ENCODE peak calls at places on chromosomes 16 and 17, in five cellular contexts. I, H, B, S and T are unnamed samples.

GRCh38 chr16:9763505-9763904 is 418.7 kb downstream of the GRIN2A start:
- DNase-seq in I (no peak), H (no peak), B (no peak), S (no peak), T (no peak)

GRCh38 chr17:1123397-1124237 is 56.2 kb downstream of the ABR start:
- DNase-seq in I (no peak), H (no peak), B (no peak), S (no peak), T (no peak)

GRCh38 chr16:1540556-1540855 is 7.0 kb downstream of the TMEM204 start:
- DNase-seq in I (no peak), H (no peak), B (no peak), S (no peak), T (no peak)

GRCh38 chr17:55201609-55201932 is 63.2 kb upstream of the HLF start:
- DNase-seq in I (no peak), H (no peak), B (no peak), S (no peak), T (no peak)

GRCh38 chr17:9636501-9636900 is 8.8 kb upstream of the USP43 start:
- DNase-seq in I (no peak), H (no peak), B (no peak), S (no peak), T (no peak)

GRCh38 chr16:90047714-90048346 is 28.6 kb upstream of the DBNDD1 start:
- DNase-seq in I (no peak), H (no peak), B (peak), S (no peak), T (no peak)

GRCh38 chr16:85234310-85235235 is 122.3 kb upstream of the CIBAR2 start:
- DNase-seq in I (peak), H (peak), B (peak), S (no peak), T (no peak)

GRCh38 chr17:74677558-74678466 is 34.9 kb downstream of the CD300LF start:
- DNase-seq in I (no peak), H (no peak), B (peak), S (no peak), T (no peak)

GRCh38 chr17:77288115-77288619 is 147.4 kb downstream of the SEC14L1 start:
- DNase-seq in I (peak), H (no peak), B (peak), S (no peak), T (no peak)

GRCh38 chr17:41329279-41329925 is 13.9 kb upstream of the KRTAP17-1 start:
- DNase-seq in I (peak), H (no peak), B (no peak), S (no peak), T (no peak)

GRCh38 chr16:4661661-4662060 is 31.7 kb upstream of the NUDT16L1 start:
- DNase-seq in I (no peak), H (peak), B (no peak), S (no peak), T (no peak)

GRCh38 chr17:33284022-33284421 is 9.1 kb downstream of the ASIC2 start:
- DNase-seq in I (peak), H (peak), B (no peak), S (no peak), T (no peak)

GRCh38 chr17:2459917-2460271 is 51.8 kb downstream of the METTL16 start:
- DNase-seq in I (no peak), H (no peak), B (no peak), S (no peak), T (no peak)

GRCh38 chr17:43940630-43941029 is 1.6 kb downstream of the PPY start:
- DNase-seq in I (no peak), H (no peak), B (no peak), S (no peak), T (no peak)

GRCh38 chr17:72370819-72371218 is 250.0 kb downstream of the SOX9 start:
- DNase-seq in I (no peak), H (no peak), B (no peak), S (no peak), T (no peak)

GRCh38 chr16:67844441-67844840 is 2.3 kb upstream of the NUTF2 start:
- DNase-seq in I (no peak), H (no peak), B (no peak), S (no peak), T (no peak)

DNA sequence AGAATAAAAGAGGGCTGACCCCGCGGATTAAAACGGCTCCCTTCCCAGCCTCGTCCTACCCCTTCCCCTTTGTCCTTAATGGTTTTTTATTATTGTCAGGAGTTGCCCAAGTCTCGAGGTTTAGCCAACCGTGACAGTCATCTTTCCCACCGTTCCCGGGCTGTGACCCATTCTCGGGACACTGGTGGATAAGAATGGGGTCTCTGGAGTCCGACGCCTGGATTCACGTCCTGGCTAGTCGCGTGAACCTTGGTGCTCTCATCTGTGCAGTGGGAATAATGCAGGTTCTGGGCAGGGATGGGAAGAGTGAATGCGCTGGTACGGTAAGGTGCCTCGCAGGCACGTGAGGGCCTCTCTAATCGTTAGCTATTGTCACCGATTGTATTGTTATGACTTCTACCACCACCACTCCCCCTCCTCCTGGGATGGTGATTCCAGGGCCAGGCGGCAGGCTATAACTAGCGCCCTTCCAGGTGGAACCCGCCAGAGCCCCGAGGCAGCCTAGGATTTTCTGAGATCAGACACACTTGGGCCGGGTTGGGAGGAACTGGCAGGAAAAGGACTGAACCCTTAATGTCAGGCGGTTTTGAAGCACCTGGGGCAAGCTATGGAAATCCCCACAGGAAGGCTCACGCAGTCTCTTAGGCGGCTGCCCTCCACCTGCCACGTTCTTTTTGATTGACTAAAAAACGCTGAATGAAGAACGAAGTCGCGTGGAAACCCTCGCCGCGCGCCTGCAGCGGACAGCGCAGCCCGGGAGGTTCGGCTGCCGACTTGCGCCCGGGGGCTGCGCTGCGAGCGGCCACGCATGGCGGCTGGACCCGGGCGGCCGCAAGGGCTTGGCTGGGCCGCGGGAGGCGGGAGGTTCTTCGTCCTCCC is 2.7 kb downstream of the HS3ST3B1 start:
- DNase-seq in I (no peak), H (no peak), B (no peak), S (no peak), T (no peak)
- H3K4me3 ChIP-seq in I (peak), H (no peak), B (peak), S (peak), T (peak)

GRCh38 chr17:13597723-13598347 is 3.9 kb downstream of the HS3ST3A1 start:
- DNase-seq in I (peak), H (no peak), B (no peak), S (no peak), T (peak)
- TF ChIP-seq CTCF in I (peak), H (no peak), B (peak), S (peak), T (peak)

GRCh38 chr16:87041286-87041685 is 275.9 kb downstream of the C16orf95 start:
- DNase-seq in I (no peak), H (no peak), B (no peak), S (no peak), T (no peak)

GRCh38 chr16:87044031-87044380 is 273.2 kb downstream of the C16orf95 start:
- DNase-seq in I (no peak), H (no peak), B (no peak), S (no peak), T (no peak)

GRCh38 chr16:87043273-87044030 is 273.7 kb downstream of the C16orf95 start:
- DNase-seq in I (no peak), H (no peak), B (no peak), S (no peak), T (no peak)

GRCh38 chr16:87041732-87042131 is 275.5 kb downstream of the C16orf95 start:
- DNase-seq in I (no peak), H (no peak), B (no peak), S (no peak), T (no peak)

GRCh38 chr16:87042551-87043272 is 274.5 kb downstream of the C16orf95 start:
- DNase-seq in I (no peak), H (no peak), B (no peak), S (no peak), T (no peak)
- H3K4me3 ChIP-seq in I (no peak), H (no peak), B (no peak), S (no peak), T (no peak)

GRCh38 chr16:66660422-66661209 is 35.9 kb downstream of the CMTM4 start:
- DNase-seq in I (peak), H (peak), B (peak), S (no peak), T (no peak)

GRCh38 chr16:66658143-66658859 is 38.2 kb downstream of the CMTM4 start:
- DNase-seq in I (no peak), H (no peak), B (no peak), S (no peak), T (no peak)

GRCh38 chr16:66661210-66661560 is 35.4 kb downstream of the CMTM4 start:
- DNase-seq in I (no peak), H (no peak), B (no peak), S (no peak), T (no peak)

GRCh38 chr16:66658860-66659190 is 37.7 kb downstream of the CMTM4 start:
- DNase-seq in I (no peak), H (no peak), B (no peak), S (no peak), T (no peak)

GRCh38 chr16:66662445-66663194 is 33.9 kb downstream of the CMTM4 start:
- DNase-seq in I (no peak), H (no peak), B (no peak), S (no peak), T (peak)
- TF ChIP-seq CTCF in I (peak), H (peak), B (peak), S (peak), T (peak)

DNA sequence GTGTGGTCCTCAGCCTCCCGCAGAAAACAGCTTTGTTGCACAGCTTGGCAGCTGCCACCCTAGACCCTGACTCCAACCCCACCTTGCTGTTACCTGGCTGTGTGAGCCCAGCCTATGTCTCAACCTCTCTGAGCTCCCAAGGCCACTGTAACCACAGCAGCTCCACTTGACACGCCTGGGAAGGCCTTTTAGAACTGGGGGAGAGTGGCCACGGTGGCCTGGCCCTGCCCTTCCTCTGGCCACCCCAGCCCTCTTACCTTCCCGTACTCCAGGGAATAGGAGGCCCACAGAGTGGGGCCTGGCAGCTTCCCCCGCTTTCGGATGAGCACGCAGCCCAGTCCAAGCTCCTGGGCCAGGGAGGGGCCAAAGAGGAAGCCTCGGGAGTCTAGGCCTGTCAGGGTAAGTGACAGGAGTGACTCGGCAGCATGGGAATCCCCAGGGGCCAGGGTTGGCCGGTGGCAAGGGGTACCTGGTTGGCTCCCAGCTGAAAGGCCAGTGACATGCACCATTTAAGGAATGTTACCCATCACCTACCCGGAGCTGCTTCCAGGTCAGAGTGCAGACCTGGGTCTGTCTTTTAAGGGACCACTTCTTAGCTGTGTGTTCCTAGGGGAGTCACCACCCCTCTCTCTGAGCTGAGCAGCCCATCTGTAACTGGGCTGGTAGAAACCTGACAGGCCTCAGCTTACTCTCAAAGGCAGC is 1.4 kb downstream of the APRT start:
- DNase-seq in I (no peak), H (no peak), B (peak), S (peak), T (no peak)
- H3K4me3 ChIP-seq in I (peak), H (peak), B (peak), S (peak), T (peak)

GRCh38 chr16:17211797-17212196 is 259.0 kb downstream of the XYLT1 start:
- DNase-seq in I (no peak), H (no peak), B (no peak), S (no peak), T (no peak)
- TF ChIP-seq CTCF in I (no peak), H (no peak), B (peak), S (peak), T (peak)

DNA sequence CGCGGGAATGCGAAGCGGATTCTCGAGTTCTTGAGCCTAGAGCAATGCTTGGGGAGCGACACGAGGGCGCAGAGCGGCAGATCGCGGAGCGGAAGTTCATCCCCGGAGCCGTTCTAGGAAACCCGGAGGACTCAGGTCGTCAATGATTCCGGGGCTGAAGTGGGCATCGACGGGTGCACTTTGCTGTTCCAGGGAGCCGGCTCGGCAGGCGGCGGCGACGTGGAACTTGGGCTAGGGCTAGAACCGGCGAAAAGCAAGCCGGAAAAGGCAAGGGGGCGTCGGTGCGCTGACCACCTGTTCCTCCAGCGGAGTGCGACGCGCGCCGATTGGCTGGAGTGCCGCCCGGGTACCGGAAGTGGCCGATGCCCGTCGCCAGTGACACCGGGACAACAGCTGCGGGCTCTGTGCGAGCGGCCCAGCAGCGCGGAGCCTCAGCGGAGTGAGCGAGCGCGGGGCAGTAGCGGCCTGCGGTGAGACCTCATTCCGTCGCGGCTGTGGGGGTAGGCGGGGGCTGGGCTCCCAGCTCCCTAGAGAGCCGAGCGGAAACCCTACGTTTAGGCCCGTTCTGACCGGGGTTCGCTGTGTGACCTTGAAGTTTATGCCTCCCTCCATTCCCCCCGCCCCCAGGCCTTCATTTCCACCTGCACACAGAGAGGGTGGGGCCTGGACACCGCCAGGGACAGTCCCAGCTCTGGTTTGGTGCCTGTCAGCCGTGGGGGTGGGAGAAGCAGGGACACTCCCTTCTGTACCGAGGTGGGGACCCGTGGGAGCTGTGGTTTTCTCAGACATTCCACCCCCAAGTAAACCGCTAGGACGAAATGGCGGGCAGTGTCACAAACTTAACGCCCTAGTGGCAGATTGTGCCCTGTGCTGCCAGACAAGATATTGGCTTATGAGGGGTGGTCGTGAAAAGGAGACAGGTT is at the start of gene ZFP3:
- DNase-seq in I (peak), H (peak), B (peak), S (peak), T (peak)
- H3K4me3 ChIP-seq in I (peak), H (peak), B (peak), S (peak), T (peak)

DNA sequence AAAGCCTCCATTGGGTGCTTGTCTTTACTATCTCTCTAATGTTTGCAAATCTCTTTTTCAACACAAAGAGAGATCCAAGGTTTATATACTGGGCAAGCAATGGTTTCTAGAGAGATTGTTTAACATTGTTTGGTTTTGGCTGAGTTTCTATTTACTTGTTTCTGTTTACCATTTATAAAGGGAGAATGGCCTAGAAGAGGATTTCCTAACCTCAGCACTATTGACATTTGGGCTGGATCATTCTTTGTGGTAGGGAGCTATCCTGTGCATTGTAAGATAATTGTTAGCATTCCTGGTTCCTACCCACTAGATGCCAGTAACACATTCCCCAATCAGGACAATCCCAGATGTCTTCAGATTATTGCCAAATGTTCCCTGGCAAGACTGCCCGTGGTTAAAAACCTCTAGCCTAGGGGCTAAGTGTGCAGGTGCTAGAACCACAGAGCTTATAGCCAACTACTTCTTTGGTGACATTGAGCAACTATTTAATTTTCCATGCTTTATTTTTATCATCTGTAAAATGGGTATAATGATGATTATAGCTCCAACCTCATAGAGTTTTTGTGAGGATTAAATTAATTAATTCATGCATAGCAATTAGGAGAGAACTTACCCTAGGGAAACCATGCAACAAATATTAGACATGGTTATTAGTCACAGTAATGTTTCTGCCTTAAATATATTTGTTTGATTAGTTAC is 413.9 kb upstream of the MAF start:
- DNase-seq in I (no peak), H (no peak), B (no peak), S (no peak), T (no peak)
- TF ChIP-seq CTCF in I (no peak), H (no peak), B (no peak), S (no peak), T (no peak)